ENCODE peak calls at places on chromosomes 1 and 21, in nine cellular contexts. One of them, this sample, is unnamed.

GRCh38 chr1:2810281-2810680 is 8.8 kb upstream of the TTC34 start:
- DNase-seq in stimulated activated CD4-positive, alpha-beta T cell treated with anti-CD3 and anti-CD28 coated beads, TNF-alpha, amount 100 ng/mL, for 1 hour: no peak
- DNase-seq in AG08395: no peak
- DNase-seq in activated CD4-positive, alpha-beta T cell treated with anti-CD3 and anti-CD28 coated beads, Interleukin-2, amount 10 ng/mL, durations not matched to agents 7 days and 5 days: no peak
- DNase-seq in effector memory CD8-positive, alpha-beta T cell: no peak
- DNase-seq in MV-4-11: no peak
- DNase-seq in NCI-H2081: no peak
- DNase-seq in transverse colon: no peak
- DNase-seq in K562: no peak
- DNase-seq in this sample: no peak

GRCh38 chr1:245765241-245766000 is 610.6 kb downstream of the KIF26B start:
- DNase-seq in activated CD4-positive, alpha-beta T cell treated with anti-CD3 and anti-CD28 coated beads, Interleukin-2, amount 10 ng/mL, durations not matched to agents 7 days and 5 days: no peak
- DNase-seq in MV-4-11: no peak
- DNase-seq in NCI-H2081: no peak
- DNase-seq in K562: no peak
- DNase-seq in effector memory CD8-positive, alpha-beta T cell: no peak
- DNase-seq in stimulated activated CD4-positive, alpha-beta T cell treated with anti-CD3 and anti-CD28 coated beads, TNF-alpha, amount 100 ng/mL, for 1 hour: no peak
- DNase-seq in AG08395: peak
- DNase-seq in transverse colon: no peak
- DNase-seq in this sample: no peak

GRCh38 chr1:7433896-7434295 is 337.2 kb upstream of the VAMP3 start:
- DNase-seq in transverse colon: no peak
- DNase-seq in activated CD4-positive, alpha-beta T cell treated with anti-CD3 and anti-CD28 coated beads, Interleukin-2, amount 10 ng/mL, durations not matched to agents 7 days and 5 days: no peak
- DNase-seq in MV-4-11: no peak
- DNase-seq in stimulated activated CD4-positive, alpha-beta T cell treated with anti-CD3 and anti-CD28 coated beads, TNF-alpha, amount 100 ng/mL, for 1 hour: no peak
- DNase-seq in NCI-H2081: no peak
- DNase-seq in K562: no peak
- DNase-seq in effector memory CD8-positive, alpha-beta T cell: no peak
- DNase-seq in AG08395: no peak
- DNase-seq in this sample: no peak

GRCh38 chr21:45379901-45380330 is 25.0 kb upstream of the COL18A1 start:
- DNase-seq in MV-4-11: no peak
- DNase-seq in activated CD4-positive, alpha-beta T cell treated with anti-CD3 and anti-CD28 coated beads, Interleukin-2, amount 10 ng/mL, durations not matched to agents 7 days and 5 days: no peak
- DNase-seq in transverse colon: no peak
- DNase-seq in K562: no peak
- DNase-seq in NCI-H2081: no peak
- DNase-seq in AG08395: no peak
- DNase-seq in stimulated activated CD4-positive, alpha-beta T cell treated with anti-CD3 and anti-CD28 coated beads, TNF-alpha, amount 100 ng/mL, for 1 hour: no peak
- DNase-seq in effector memory CD8-positive, alpha-beta T cell: no peak
- DNase-seq in this sample: no peak

GRCh38 chr1:91123773-91124172 is 101.9 kb upstream of the ZNF644 start:
- DNase-seq in K562: no peak
- DNase-seq in stimulated activated CD4-positive, alpha-beta T cell treated with anti-CD3 and anti-CD28 coated beads, TNF-alpha, amount 100 ng/mL, for 1 hour: no peak
- DNase-seq in MV-4-11: no peak
- DNase-seq in AG08395: no peak
- DNase-seq in activated CD4-positive, alpha-beta T cell treated with anti-CD3 and anti-CD28 coated beads, Interleukin-2, amount 10 ng/mL, durations not matched to agents 7 days and 5 days: no peak
- DNase-seq in transverse colon: no peak
- DNase-seq in NCI-H2081: no peak
- DNase-seq in effector memory CD8-positive, alpha-beta T cell: no peak
- DNase-seq in this sample: no peak

GRCh38 chr1:203628997-203629508 is 2.4 kb downstream of the ATP2B4 start:
- DNase-seq in transverse colon: no peak
- DNase-seq in activated CD4-positive, alpha-beta T cell treated with anti-CD3 and anti-CD28 coated beads, Interleukin-2, amount 10 ng/mL, durations not matched to agents 7 days and 5 days: peak
- DNase-seq in AG08395: no peak
- DNase-seq in effector memory CD8-positive, alpha-beta T cell: peak
- DNase-seq in NCI-H2081: no peak
- DNase-seq in stimulated activated CD4-positive, alpha-beta T cell treated with anti-CD3 and anti-CD28 coated beads, TNF-alpha, amount 100 ng/mL, for 1 hour: no peak
- DNase-seq in MV-4-11: peak
- DNase-seq in K562: no peak
- DNase-seq in this sample: no peak

GRCh38 chr21:45994738-45995685 is 13.4 kb downstream of the COL6A1 start:
- DNase-seq in NCI-H2081: no peak
- DNase-seq in K562: no peak
- DNase-seq in activated CD4-positive, alpha-beta T cell treated with anti-CD3 and anti-CD28 coated beads, Interleukin-2, amount 10 ng/mL, durations not matched to agents 7 days and 5 days: no peak
- DNase-seq in effector memory CD8-positive, alpha-beta T cell: no peak
- DNase-seq in MV-4-11: no peak
- DNase-seq in AG08395: no peak
- DNase-seq in transverse colon: no peak
- DNase-seq in stimulated activated CD4-positive, alpha-beta T cell treated with anti-CD3 and anti-CD28 coated beads, TNF-alpha, amount 100 ng/mL, for 1 hour: no peak
- DNase-seq in this sample: no peak

GRCh38 chr1:203584040-203584439 is 42.6 kb upstream of the ATP2B4 start:
- DNase-seq in transverse colon: no peak
- DNase-seq in activated CD4-positive, alpha-beta T cell treated with anti-CD3 and anti-CD28 coated beads, Interleukin-2, amount 10 ng/mL, durations not matched to agents 7 days and 5 days: no peak
- DNase-seq in stimulated activated CD4-positive, alpha-beta T cell treated with anti-CD3 and anti-CD28 coated beads, TNF-alpha, amount 100 ng/mL, for 1 hour: no peak
- DNase-seq in AG08395: peak
- DNase-seq in effector memory CD8-positive, alpha-beta T cell: no peak
- DNase-seq in K562: no peak
- DNase-seq in NCI-H2081: no peak
- DNase-seq in MV-4-11: no peak
- DNase-seq in this sample: no peak

GRCh38 chr21:42833439-42833815 is 45.9 kb downstream of the WDR4 start:
- DNase-seq in activated CD4-positive, alpha-beta T cell treated with anti-CD3 and anti-CD28 coated beads, Interleukin-2, amount 10 ng/mL, durations not matched to agents 7 days and 5 days: peak
- DNase-seq in NCI-H2081: peak
- DNase-seq in K562: peak
- DNase-seq in transverse colon: peak
- DNase-seq in stimulated activated CD4-positive, alpha-beta T cell treated with anti-CD3 and anti-CD28 coated beads, TNF-alpha, amount 100 ng/mL, for 1 hour: no peak
- DNase-seq in effector memory CD8-positive, alpha-beta T cell: peak
- DNase-seq in AG08395: no peak
- DNase-seq in MV-4-11: peak
- DNase-seq in this sample: peak

GRCh38 chr1:155968670-155969069 is 9.7 kb downstream of the ARHGEF2 start:
- DNase-seq in NCI-H2081: peak
- DNase-seq in effector memory CD8-positive, alpha-beta T cell: no peak
- DNase-seq in stimulated activated CD4-positive, alpha-beta T cell treated with anti-CD3 and anti-CD28 coated beads, TNF-alpha, amount 100 ng/mL, for 1 hour: no peak
- DNase-seq in K562: no peak
- DNase-seq in AG08395: no peak
- DNase-seq in MV-4-11: no peak
- DNase-seq in activated CD4-positive, alpha-beta T cell treated with anti-CD3 and anti-CD28 coated beads, Interleukin-2, amount 10 ng/mL, durations not matched to agents 7 days and 5 days: no peak
- DNase-seq in transverse colon: no peak
- DNase-seq in this sample: no peak

GRCh38 chr21:38139380-38140168 is 117.2 kb upstream of the KCNJ15 start:
- DNase-seq in AG08395: no peak
- DNase-seq in K562: no peak
- DNase-seq in activated CD4-positive, alpha-beta T cell treated with anti-CD3 and anti-CD28 coated beads, Interleukin-2, amount 10 ng/mL, durations not matched to agents 7 days and 5 days: no peak
- DNase-seq in transverse colon: no peak
- DNase-seq in stimulated activated CD4-positive, alpha-beta T cell treated with anti-CD3 and anti-CD28 coated beads, TNF-alpha, amount 100 ng/mL, for 1 hour: no peak
- DNase-seq in MV-4-11: no peak
- DNase-seq in effector memory CD8-positive, alpha-beta T cell: no peak
- DNase-seq in NCI-H2081: no peak
- DNase-seq in this sample: no peak

GRCh38 chr1:161216945-161217712 is 2.0 kb downstream of the FCER1G start:
- DNase-seq in NCI-H2081: no peak
- DNase-seq in MV-4-11: peak
- DNase-seq in K562: no peak
- DNase-seq in transverse colon: no peak
- DNase-seq in activated CD4-positive, alpha-beta T cell treated with anti-CD3 and anti-CD28 coated beads, Interleukin-2, amount 10 ng/mL, durations not matched to agents 7 days and 5 days: no peak
- DNase-seq in stimulated activated CD4-positive, alpha-beta T cell treated with anti-CD3 and anti-CD28 coated beads, TNF-alpha, amount 100 ng/mL, for 1 hour: no peak
- DNase-seq in effector memory CD8-positive, alpha-beta T cell: no peak
- DNase-seq in AG08395: peak
- DNase-seq in this sample: no peak

GRCh38 chr1:213127074-213127473 is 76.0 kb downstream of the RPS6KC1 start:
- DNase-seq in AG08395: no peak
- DNase-seq in activated CD4-positive, alpha-beta T cell treated with anti-CD3 and anti-CD28 coated beads, Interleukin-2, amount 10 ng/mL, durations not matched to agents 7 days and 5 days: no peak
- DNase-seq in K562: no peak
- DNase-seq in MV-4-11: no peak
- DNase-seq in effector memory CD8-positive, alpha-beta T cell: no peak
- DNase-seq in transverse colon: no peak
- DNase-seq in stimulated activated CD4-positive, alpha-beta T cell treated with anti-CD3 and anti-CD28 coated beads, TNF-alpha, amount 100 ng/mL, for 1 hour: no peak
- DNase-seq in NCI-H2081: no peak
- DNase-seq in this sample: no peak

GRCh38 chr1:160907976-160908375 is 23.0 kb upstream of the ITLN1 start:
- DNase-seq in MV-4-11: no peak
- DNase-seq in AG08395: no peak
- DNase-seq in stimulated activated CD4-positive, alpha-beta T cell treated with anti-CD3 and anti-CD28 coated beads, TNF-alpha, amount 100 ng/mL, for 1 hour: no peak
- DNase-seq in K562: no peak
- DNase-seq in transverse colon: no peak
- DNase-seq in NCI-H2081: no peak
- DNase-seq in activated CD4-positive, alpha-beta T cell treated with anti-CD3 and anti-CD28 coated beads, Interleukin-2, amount 10 ng/mL, durations not matched to agents 7 days and 5 days: no peak
- DNase-seq in effector memory CD8-positive, alpha-beta T cell: no peak
- DNase-seq in this sample: peak

GRCh38 chr1:65425697-65426096 is 5.2 kb downstream of the LEPR start:
- DNase-seq in effector memory CD8-positive, alpha-beta T cell: no peak
- DNase-seq in K562: no peak
- DNase-seq in transverse colon: no peak
- DNase-seq in stimulated activated CD4-positive, alpha-beta T cell treated with anti-CD3 and anti-CD28 coated beads, TNF-alpha, amount 100 ng/mL, for 1 hour: no peak
- DNase-seq in activated CD4-positive, alpha-beta T cell treated with anti-CD3 and anti-CD28 coated beads, Interleukin-2, amount 10 ng/mL, durations not matched to agents 7 days and 5 days: no peak
- DNase-seq in AG08395: peak
- DNase-seq in NCI-H2081: no peak
- DNase-seq in MV-4-11: no peak
- DNase-seq in this sample: no peak

GRCh38 chr1:183926978-183927377 is 110.5 kb downstream of the COLGALT2 start:
- DNase-seq in effector memory CD8-positive, alpha-beta T cell: no peak
- DNase-seq in activated CD4-positive, alpha-beta T cell treated with anti-CD3 and anti-CD28 coated beads, Interleukin-2, amount 10 ng/mL, durations not matched to agents 7 days and 5 days: no peak
- DNase-seq in NCI-H2081: no peak
- DNase-seq in AG08395: no peak
- DNase-seq in transverse colon: no peak
- DNase-seq in K562: no peak
- DNase-seq in MV-4-11: no peak
- DNase-seq in stimulated activated CD4-positive, alpha-beta T cell treated with anti-CD3 and anti-CD28 coated beads, TNF-alpha, amount 100 ng/mL, for 1 hour: no peak
- DNase-seq in this sample: no peak

GRCh38 chr1:12231276-12231595 is 1.4 kb downstream of the VPS13D start:
- DNase-seq in activated CD4-positive, alpha-beta T cell treated with anti-CD3 and anti-CD28 coated beads, Interleukin-2, amount 10 ng/mL, durations not matched to agents 7 days and 5 days: no peak
- DNase-seq in stimulated activated CD4-positive, alpha-beta T cell treated with anti-CD3 and anti-CD28 coated beads, TNF-alpha, amount 100 ng/mL, for 1 hour: no peak
- DNase-seq in MV-4-11: no peak
- DNase-seq in transverse colon: no peak
- DNase-seq in K562: no peak
- DNase-seq in NCI-H2081: no peak
- DNase-seq in AG08395: peak
- DNase-seq in effector memory CD8-positive, alpha-beta T cell: no peak
- DNase-seq in this sample: no peak

GRCh38 chr1:183983371-183984105 is 54.0 kb downstream of the COLGALT2 start:
- DNase-seq in K562: peak
- DNase-seq in NCI-H2081: no peak
- DNase-seq in MV-4-11: no peak
- DNase-seq in transverse colon: no peak
- DNase-seq in effector memory CD8-positive, alpha-beta T cell: no peak
- DNase-seq in activated CD4-positive, alpha-beta T cell treated with anti-CD3 and anti-CD28 coated beads, Interleukin-2, amount 10 ng/mL, durations not matched to agents 7 days and 5 days: no peak
- DNase-seq in stimulated activated CD4-positive, alpha-beta T cell treated with anti-CD3 and anti-CD28 coated beads, TNF-alpha, amount 100 ng/mL, for 1 hour: no peak
- DNase-seq in AG08395: peak
- DNase-seq in this sample: no peak

GRCh38 chr1:116415699-116416533 is 42.9 kb downstream of the ATP1A1 start:
- DNase-seq in NCI-H2081: no peak
- DNase-seq in K562: peak
- DNase-seq in stimulated activated CD4-positive, alpha-beta T cell treated with anti-CD3 and anti-CD28 coated beads, TNF-alpha, amount 100 ng/mL, for 1 hour: no peak
- DNase-seq in AG08395: no peak
- DNase-seq in effector memory CD8-positive, alpha-beta T cell: no peak
- DNase-seq in MV-4-11: no peak
- DNase-seq in activated CD4-positive, alpha-beta T cell treated with anti-CD3 and anti-CD28 coated beads, Interleukin-2, amount 10 ng/mL, durations not matched to agents 7 days and 5 days: no peak
- DNase-seq in transverse colon: no peak
- DNase-seq in this sample: peak

GRCh38 chr1:226209307-226210059 is 14.0 kb upstream of the MIXL1 start:
- DNase-seq in MV-4-11: no peak
- DNase-seq in effector memory CD8-positive, alpha-beta T cell: no peak
- DNase-seq in K562: no peak
- DNase-seq in stimulated activated CD4-positive, alpha-beta T cell treated with anti-CD3 and anti-CD28 coated beads, TNF-alpha, amount 100 ng/mL, for 1 hour: no peak
- DNase-seq in NCI-H2081: no peak
- DNase-seq in transverse colon: no peak
- DNase-seq in AG08395: no peak
- DNase-seq in activated CD4-positive, alpha-beta T cell treated with anti-CD3 and anti-CD28 coated beads, Interleukin-2, amount 10 ng/mL, durations not matched to agents 7 days and 5 days: no peak
- DNase-seq in this sample: no peak

GRCh38 chr1:171142451-171143121 is 42.5 kb upstream of the FMO2 start:
- DNase-seq in K562: no peak
- DNase-seq in AG08395: peak
- DNase-seq in NCI-H2081: no peak
- DNase-seq in stimulated activated CD4-positive, alpha-beta T cell treated with anti-CD3 and anti-CD28 coated beads, TNF-alpha, amount 100 ng/mL, for 1 hour: no peak
- DNase-seq in activated CD4-positive, alpha-beta T cell treated with anti-CD3 and anti-CD28 coated beads, Interleukin-2, amount 10 ng/mL, durations not matched to agents 7 days and 5 days: no peak
- DNase-seq in transverse colon: peak
- DNase-seq in MV-4-11: no peak
- DNase-seq in effector memory CD8-positive, alpha-beta T cell: no peak
- DNase-seq in this sample: no peak

GRCh38 chr1:169103002-169103401 is 3.5 kb upstream of the ATP1B1 start:
- DNase-seq in AG08395: no peak
- DNase-seq in K562: no peak
- DNase-seq in stimulated activated CD4-positive, alpha-beta T cell treated with anti-CD3 and anti-CD28 coated beads, TNF-alpha, amount 100 ng/mL, for 1 hour: no peak
- DNase-seq in transverse colon: peak
- DNase-seq in effector memory CD8-positive, alpha-beta T cell: no peak
- DNase-seq in MV-4-11: no peak
- DNase-seq in activated CD4-positive, alpha-beta T cell treated with anti-CD3 and anti-CD28 coated beads, Interleukin-2, amount 10 ng/mL, durations not matched to agents 7 days and 5 days: no peak
- DNase-seq in NCI-H2081: no peak
- DNase-seq in this sample: no peak

GRCh38 chr1:154154534-154155181 is at the start of gene NUP210L:
- DNase-seq in NCI-H2081: no peak
- DNase-seq in K562: peak
- DNase-seq in effector memory CD8-positive, alpha-beta T cell: peak
- DNase-seq in AG08395: no peak
- DNase-seq in transverse colon: peak
- DNase-seq in MV-4-11: no peak
- DNase-seq in activated CD4-positive, alpha-beta T cell treated with anti-CD3 and anti-CD28 coated beads, Interleukin-2, amount 10 ng/mL, durations not matched to agents 7 days and 5 days: no peak
- DNase-seq in stimulated activated CD4-positive, alpha-beta T cell treated with anti-CD3 and anti-CD28 coated beads, TNF-alpha, amount 100 ng/mL, for 1 hour: no peak
- DNase-seq in this sample: peak

GRCh38 chr1:15206418-15207030 is 40.5 kb upstream of the FHAD1 start:
- DNase-seq in AG08395: no peak
- DNase-seq in transverse colon: no peak
- DNase-seq in activated CD4-positive, alpha-beta T cell treated with anti-CD3 and anti-CD28 coated beads, Interleukin-2, amount 10 ng/mL, durations not matched to agents 7 days and 5 days: no peak
- DNase-seq in NCI-H2081: no peak
- DNase-seq in effector memory CD8-positive, alpha-beta T cell: no peak
- DNase-seq in MV-4-11: no peak
- DNase-seq in K562: no peak
- DNase-seq in stimulated activated CD4-positive, alpha-beta T cell treated with anti-CD3 and anti-CD28 coated beads, TNF-alpha, amount 100 ng/mL, for 1 hour: no peak
- DNase-seq in this sample: no peak

GRCh38 chr1:22808186-22808845 is 97.7 kb downstream of the EPHB2 start:
- DNase-seq in NCI-H2081: no peak
- DNase-seq in K562: no peak
- DNase-seq in effector memory CD8-positive, alpha-beta T cell: no peak
- DNase-seq in activated CD4-positive, alpha-beta T cell treated with anti-CD3 and anti-CD28 coated beads, Interleukin-2, amount 10 ng/mL, durations not matched to agents 7 days and 5 days: no peak
- DNase-seq in stimulated activated CD4-positive, alpha-beta T cell treated with anti-CD3 and anti-CD28 coated beads, TNF-alpha, amount 100 ng/mL, for 1 hour: no peak
- DNase-seq in AG08395: peak
- DNase-seq in MV-4-11: no peak
- DNase-seq in transverse colon: no peak
- DNase-seq in this sample: no peak

GRCh38 chr1:7808253-7808844 is 24.3 kb downstream of the PER3 start:
- DNase-seq in NCI-H2081: peak
- DNase-seq in transverse colon: no peak
- DNase-seq in effector memory CD8-positive, alpha-beta T cell: no peak
- DNase-seq in K562: peak
- DNase-seq in AG08395: peak
- DNase-seq in stimulated activated CD4-positive, alpha-beta T cell treated with anti-CD3 and anti-CD28 coated beads, TNF-alpha, amount 100 ng/mL, for 1 hour: no peak
- DNase-seq in activated CD4-positive, alpha-beta T cell treated with anti-CD3 and anti-CD28 coated beads, Interleukin-2, amount 10 ng/mL, durations not matched to agents 7 days and 5 days: no peak
- DNase-seq in MV-4-11: peak
- DNase-seq in this sample: peak

GRCh38 chr1:107570768-107571167 is 394.2 kb downstream of the VAV3 start:
- DNase-seq in K562: no peak
- DNase-seq in stimulated activated CD4-positive, alpha-beta T cell treated with anti-CD3 and anti-CD28 coated beads, TNF-alpha, amount 100 ng/mL, for 1 hour: no peak
- DNase-seq in effector memory CD8-positive, alpha-beta T cell: no peak
- DNase-seq in NCI-H2081: no peak
- DNase-seq in activated CD4-positive, alpha-beta T cell treated with anti-CD3 and anti-CD28 coated beads, Interleukin-2, amount 10 ng/mL, durations not matched to agents 7 days and 5 days: no peak
- DNase-seq in transverse colon: no peak
- DNase-seq in AG08395: no peak
- DNase-seq in MV-4-11: no peak
- DNase-seq in this sample: no peak

GRCh38 chr1:26740023-26740422 is 44.2 kb downstream of the ARID1A start:
- DNase-seq in activated CD4-positive, alpha-beta T cell treated with anti-CD3 and anti-CD28 coated beads, Interleukin-2, amount 10 ng/mL, durations not matched to agents 7 days and 5 days: no peak
- DNase-seq in NCI-H2081: no peak
- DNase-seq in transverse colon: no peak
- DNase-seq in AG08395: no peak
- DNase-seq in MV-4-11: no peak
- DNase-seq in stimulated activated CD4-positive, alpha-beta T cell treated with anti-CD3 and anti-CD28 coated beads, TNF-alpha, amount 100 ng/mL, for 1 hour: no peak
- DNase-seq in effector memory CD8-positive, alpha-beta T cell: no peak
- DNase-seq in K562: no peak
- DNase-seq in this sample: no peak

GRCh38 chr1:14511856-14512585 is 86.5 kb upstream of the KAZN start:
- DNase-seq in activated CD4-positive, alpha-beta T cell treated with anti-CD3 and anti-CD28 coated beads, Interleukin-2, amount 10 ng/mL, durations not matched to agents 7 days and 5 days: no peak
- DNase-seq in MV-4-11: no peak
- DNase-seq in effector memory CD8-positive, alpha-beta T cell: no peak
- DNase-seq in stimulated activated CD4-positive, alpha-beta T cell treated with anti-CD3 and anti-CD28 coated beads, TNF-alpha, amount 100 ng/mL, for 1 hour: no peak
- DNase-seq in transverse colon: no peak
- DNase-seq in AG08395: no peak
- DNase-seq in K562: no peak
- DNase-seq in NCI-H2081: no peak
- DNase-seq in this sample: no peak

GRCh38 chr1:185170291-185170848 is 13.4 kb downstream of the SWT1 start:
- DNase-seq in NCI-H2081: peak
- DNase-seq in transverse colon: no peak
- DNase-seq in effector memory CD8-positive, alpha-beta T cell: peak
- DNase-seq in activated CD4-positive, alpha-beta T cell treated with anti-CD3 and anti-CD28 coated beads, Interleukin-2, amount 10 ng/mL, durations not matched to agents 7 days and 5 days: peak
- DNase-seq in K562: peak
- DNase-seq in stimulated activated CD4-positive, alpha-beta T cell treated with anti-CD3 and anti-CD28 coated beads, TNF-alpha, amount 100 ng/mL, for 1 hour: no peak
- DNase-seq in AG08395: peak
- DNase-seq in MV-4-11: peak
- DNase-seq in this sample: peak

GRCh38 chr1:234670936-234671628 is 61.1 kb upstream of the IRF2BP2 start:
- DNase-seq in transverse colon: no peak
- DNase-seq in NCI-H2081: no peak
- DNase-seq in activated CD4-positive, alpha-beta T cell treated with anti-CD3 and anti-CD28 coated beads, Interleukin-2, amount 10 ng/mL, durations not matched to agents 7 days and 5 days: no peak
- DNase-seq in MV-4-11: no peak
- DNase-seq in K562: peak
- DNase-seq in stimulated activated CD4-positive, alpha-beta T cell treated with anti-CD3 and anti-CD28 coated beads, TNF-alpha, amount 100 ng/mL, for 1 hour: no peak
- DNase-seq in effector memory CD8-positive, alpha-beta T cell: no peak
- DNase-seq in AG08395: no peak
- DNase-seq in this sample: no peak